ENCODE peak calls at places on chromosomes 16 and 17, in eight cellular contexts. S is iPS-NIHi11; G is iris pigment epithelial cell; J is T-helper 1 cell; V is nucleus accumbens; L is activated naive CD4-positive, alpha-beta T cell; M is amygdala; O is GM04503. D is an unnamed sample.

GRCh38 chr17:77571562-77571981 is 386.9 kb upstream of the TNRC6C start:
- DNase-seq in S (no peak), G (peak; percentile 8), J (no peak), V (no peak), L (no peak), M (peak; percentile 29), O (no peak), D (no peak)

GRCh38 chr17:7839199-7839889 is 5.3 kb downstream of the KDM6B start:
- DNase-seq in S (no peak), G (no peak), J (no peak), V (no peak), L (no peak), M (no peak), O (no peak), D (no peak)

GRCh38 chr16:81707411-81708321 is 71.4 kb upstream of the PLCG2 start:
- DNase-seq in S (no peak), G (peak; percentile 43), J (no peak), V (no peak), L (no peak), M (no peak), O (no peak), D (no peak)

GRCh38 chr16:84839054-84839453 is 19.3 kb downstream of the CRISPLD2 start:
- DNase-seq in S (no peak), G (peak; percentile 86), J (no peak), V (no peak), L (no peak), M (no peak), O (no peak), D (no peak)

GRCh38 chr16:50844840-50845239 is 103.0 kb downstream of the CYLD start:
- DNase-seq in S (no peak), G (no peak), J (no peak), V (no peak), L (no peak), M (no peak), O (no peak), D (no peak)

GRCh38 chr16:27109666-27110523 is 43.2 kb downstream of the C16orf82 start:
- DNase-seq in S (peak; percentile 97), G (peak; percentile 56), J (peak; percentile 65), V (no peak), L (peak; percentile 57), M (peak; percentile 15), O (peak; percentile 5), D (no peak)

GRCh38 chr16:4496305-4496704 is 20.1 kb downstream of the HMOX2 start:
- DNase-seq in S (no peak), G (peak; percentile 76), J (no peak), V (no peak), L (no peak), M (no peak), O (peak; percentile 47), D (no peak)

GRCh38 chr16:50021509-50021908 is 3.5 kb upstream of the CNEP1R1 start:
- DNase-seq in S (peak; percentile 59), G (peak; percentile 25), J (no peak), V (no peak), L (no peak), M (no peak), O (no peak), D (no peak)

GRCh38 chr17:43613911-43614310 is 47.8 kb downstream of the MEOX1 start:
- DNase-seq in S (no peak), G (no peak), J (no peak), V (no peak), L (no peak), M (no peak), O (no peak), D (no peak)

GRCh38 chr17:32558997-32559650 is 72.3 kb downstream of the CDK5R1 start:
- DNase-seq in S (no peak), G (no peak), J (no peak), V (no peak), L (no peak), M (no peak), O (no peak), D (no peak)

GRCh38 chr17:60823520-60823919 is 145.9 kb downstream of the BCAS3 start:
- DNase-seq in S (no peak), G (no peak), J (no peak), V (no peak), L (no peak), M (no peak), O (no peak), D (no peak)

GRCh38 chr17:80937501-80938356 is 53.9 kb upstream of the CHMP6 start:
- DNase-seq in S (no peak), G (no peak), J (no peak), V (no peak), L (no peak), M (no peak), O (no peak), D (no peak)

GRCh38 chr16:26731729-26732128 is 335.0 kb upstream of the C16orf82 start:
- DNase-seq in S (no peak), G (no peak), J (no peak), V (no peak), L (no peak), M (no peak), O (no peak), D (no peak)

GRCh38 chr17:55121268-55121667 is 143.5 kb upstream of the HLF start:
- DNase-seq in S (no peak), G (no peak), J (no peak), V (no peak), L (no peak), M (no peak), O (no peak), D (no peak)

GRCh38 chr17:76493505-76494167 is 7.6 kb downstream of the RHBDF2 start:
- DNase-seq in S (no peak), G (no peak), J (no peak), V (no peak), L (no peak), M (no peak), O (no peak), D (no peak)

GRCh38 chr16:50509521-50510341 is 38.5 kb upstream of the NKD1 start:
- DNase-seq in S (peak; percentile 70), G (peak; percentile 6), J (no peak), V (no peak), L (no peak), M (no peak), O (no peak), D (no peak)

GRCh38 chr16:49407873-49408565 is 34.4 kb downstream of the C16orf78 start:
- DNase-seq in S (peak; percentile 93), G (peak; percentile 64), J (peak; percentile 43), V (peak; percentile 44), L (peak; percentile 6), M (peak; percentile 61), O (peak; percentile 9), D (no peak)

GRCh38 chr17:59669411-59669810 is 37.8 kb downstream of the PTRH2 start:
- DNase-seq in S (no peak), G (no peak), J (no peak), V (no peak), L (no peak), M (no peak), O (no peak), D (no peak)

GRCh38 chr17:17624776-17625175 is 33.3 kb upstream of the PEMT start:
- DNase-seq in S (no peak), G (no peak), J (no peak), V (no peak), L (no peak), M (no peak), O (no peak), D (no peak)

GRCh38 chr16:75456971-75457370 is 7.5 kb downstream of the TMEM170A start:
- DNase-seq in S (no peak), G (no peak), J (no peak), V (no peak), L (no peak), M (no peak), O (no peak), D (no peak)

GRCh38 chr17:7177210-7177953 is 1.8 kb downstream of the ASGR1 start:
- DNase-seq in S (peak; percentile 99), G (peak; percentile 58), J (peak; percentile 51), V (no peak), L (no peak), M (peak; percentile 38), O (no peak), D (no peak)

GRCh38 chr16:70699696-70700095 is 13.8 kb upstream of the MTSS2 start:
- DNase-seq in S (no peak), G (no peak), J (no peak), V (no peak), L (no peak), M (no peak), O (no peak), D (no peak)

GRCh38 chr16:52283018-52283417 is 263.9 kb downstream of the TOX3 start:
- DNase-seq in S (no peak), G (peak; percentile 1), J (no peak), V (no peak), L (no peak), M (no peak), O (peak; percentile 1), D (no peak)

GRCh38 chr16:1377406-1378010 is 25.8 kb downstream of the GNPTG start:
- DNase-seq in S (no peak), G (no peak), J (no peak), V (peak; percentile 23), L (no peak), M (peak; percentile 61), O (no peak), D (no peak)

GRCh38 chr16:30780021-30780420 is 7.0 kb downstream of the ZNF629 start:
- DNase-seq in S (no peak), G (no peak), J (no peak), V (no peak), L (no peak), M (no peak), O (no peak), D (no peak)

GRCh38 chr17:15255713-15256454 is 9.2 kb downstream of the PMP22 start:
- DNase-seq in S (no peak), G (peak; percentile 74), J (no peak), V (no peak), L (no peak), M (no peak), O (no peak), D (no peak)